ENCODE peak calls at places on chromosomes 6 and 20, in four cellular contexts. W, I, V and Z are unnamed samples.

GRCh38 chr6:148335582-148335981 is 7.1 kb upstream of the SASH1 start:
- DNase-seq in W (no peak), V (peak), I (no peak), Z (no peak)

GRCh38 chr20:17654649-17655285 is 27.3 kb downstream of the RRBP1 start:
- DNase-seq in V (peak), W (peak), I (peak), Z (no peak)

GRCh38 chr6:101605874-101606273 is 212.4 kb downstream of the GRIK2 start:
- DNase-seq in I (no peak), V (peak), W (no peak), Z (no peak)

GRCh38 chr6:63963756-63964315 is 328.2 kb downstream of the PHF3 start:
- DNase-seq in I (no peak), W (no peak), V (no peak), Z (no peak)

GRCh38 chr20:59055302-59055701 is 12.7 kb upstream of the PRELID3B start:
- DNase-seq in W (no peak), I (no peak), V (peak), Z (no peak)

GRCh38 chr6:45650527-45651135 is 272.9 kb upstream of the SUPT3H start:
- DNase-seq in V (peak), W (no peak), I (no peak), Z (no peak)

GRCh38 chr6:141050470-141050869 is 1082.3 kb upstream of the GJE1 start:
- DNase-seq in V (no peak), W (no peak), I (no peak), Z (no peak)

GRCh38 chr20:43752561-43753301 is 25.9 kb upstream of the GTSF1L start:
- DNase-seq in W (peak), I (peak), V (no peak), Z (no peak)

GRCh38 chr6:4270799-4271198 is 135.4 kb upstream of the ECI2 start:
- DNase-seq in V (no peak), W (no peak), I (no peak), Z (no peak)

GRCh38 chr20:31674895-31675827 is 37.4 kb downstream of the COX4I2 start:
- DNase-seq in V (no peak), W (peak), I (peak), Z (peak)

GRCh38 chr20:5658897-5659296 is 91.3 kb upstream of the SHLD1 start:
- DNase-seq in I (peak), V (peak), W (no peak), Z (peak)

GRCh38 chr6:2902470-2902762 is 693 bp downstream of the SERPINB9 start:
- DNase-seq in W (peak), I (no peak), V (no peak), Z (no peak)

GRCh38 chr20:49591217-49591865 is 23.4 kb upstream of the PTGIS start:
- DNase-seq in V (no peak), I (no peak), W (no peak), Z (no peak)

GRCh38 chr6:24546432-24546831 is 51.7 kb downstream of the ALDH5A1 start:
- DNase-seq in V (no peak), W (no peak), I (no peak), Z (no peak)

GRCh38 chr6:21511891-21512550 is 81.5 kb upstream of the SOX4 start:
- DNase-seq in W (no peak), I (no peak), V (no peak), Z (no peak)

GRCh38 chr20:53826597-53827291 is 233.1 kb upstream of the ZNF217 start:
- DNase-seq in W (no peak), I (no peak), V (peak), Z (no peak)

GRCh38 chr20:63505723-63506122 is 6.8 kb upstream of the EEF1A2 start:
- DNase-seq in I (no peak), W (no peak), V (no peak), Z (no peak)

GRCh38 chr20:31535298-31535697 is 21.1 kb downstream of the HM13 start:
- DNase-seq in V (no peak), I (no peak), W (no peak), Z (no peak)

GRCh38 chr20:53578492-53579222 is 15.0 kb downstream of the ZNF217 start:
- DNase-seq in I (peak), V (peak), W (no peak), Z (peak)

GRCh38 chr6:87700729-87701675 is 1.0 kb downstream of the AKIRIN2 start:
- DNase-seq in W (no peak), V (peak), I (peak), Z (no peak)

GRCh38 chr6:145823322-145823944 is 8.8 kb upstream of the FBXO30 start:
- DNase-seq in V (no peak), W (no peak), I (no peak), Z (peak)

GRCh38 chr20:54345301-54345724 is 130.1 kb upstream of the DOK5 start:
- DNase-seq in V (peak), I (no peak), W (no peak), Z (no peak)

GRCh38 chr20:18465536-18466200 is 1.2 kb downstream of the DZANK1 start:
- DNase-seq in V (no peak), W (no peak), I (no peak), Z (no peak)

GRCh38 chr6:24918641-24919403 is 16.9 kb downstream of the RIPOR2 start:
- DNase-seq in I (no peak), V (no peak), W (no peak), Z (no peak)

GRCh38 chr6:43231053-43231452 is 1.8 kb upstream of the DNPH1 start:
- DNase-seq in V (no peak), I (no peak), W (no peak), Z (no peak)

GRCh38 chr6:71289039-71289801 is 609 bp downstream of the OGFRL1 start:
- DNase-seq in I (peak), W (peak), V (peak), Z (no peak)

GRCh38 chr20:17875981-17876385 is 92.6 kb downstream of the SNX5 start:
- DNase-seq in V (no peak), I (no peak), W (no peak), Z (no peak)

GRCh38 chr6:6001443-6001842 is 5.3 kb downstream of the NRN1 start:
- DNase-seq in I (no peak), V (no peak), W (no peak), Z (no peak)

GRCh38 chr20:60750909-60751308 is 501.2 kb upstream of the CDH4 start:
- DNase-seq in W (no peak), V (no peak), I (no peak), Z (no peak)

GRCh38 chr6:18126116-18126515 is 3.6 kb upstream of the NHLRC1 start:
- DNase-seq in I (no peak), V (no peak), W (no peak), Z (no peak)

GRCh38 chr6:159268511-159268910 is 99.3 kb downstream of the FNDC1 start:
- DNase-seq in V (no peak), W (no peak), I (no peak), Z (no peak)

GRCh38 chr6:16130437-16130891 is 1.6 kb downstream of the MYLIP start:
- DNase-seq in W (no peak), I (peak), V (no peak), Z (no peak)

GRCh38 chr6:44554901-44555300 is 167.4 kb downstream of the CDC5L start:
- DNase-seq in I (no peak), W (no peak), V (no peak), Z (no peak)

GRCh38 chr20:53611449-53611894 is 17.8 kb upstream of the ZNF217 start:
- DNase-seq in I (no peak), W (no peak), V (peak), Z (no peak)

GRCh38 chr6:16944601-16945000 is 157.2 kb upstream of the STMND1 start:
- DNase-seq in W (no peak), I (no peak), V (no peak), Z (no peak)

GRCh38 chr6:40852667-40853383 is 186.2 kb downstream of the UNC5CL start:
- DNase-seq in V (no peak), W (no peak), I (no peak), Z (peak)

GRCh38 chr20:59333928-59334327 is 33.5 kb downstream of the EDN3 start:
- DNase-seq in V (no peak), I (peak), W (no peak), Z (no peak)

GRCh38 chr6:15526129-15526764 is 136.6 kb downstream of the DTNBP1 start:
- DNase-seq in I (no peak), W (peak), V (no peak), Z (no peak)

GRCh38 chr6:117191448-117191847 is 73.9 kb upstream of the VGLL2 start:
- DNase-seq in I (no peak), V (no peak), W (no peak), Z (no peak)
- H3K4me3 ChIP-seq in I (no peak), V (no peak), W (no peak), Z (no peak)

GRCh38 chr6:36443951-36444428 is 1.2 kb downstream of the KCTD20 start:
- DNase-seq in I (peak), W (no peak), V (peak), Z (peak)

GRCh38 chr6:36445651-36446050 is 2.9 kb downstream of the KCTD20 start:
- DNase-seq in V (no peak), W (no peak), I (no peak), Z (no peak)

GRCh38 chr6:36443498-36443844 is 671 bp downstream of the KCTD20 start:
- DNase-seq in W (no peak), I (no peak), V (no peak), Z (no peak)

GRCh38 chr6:36442671-36443497 is at the start of the genes KCTD20 and PXT1:
- DNase-seq in W (peak), V (peak), I (peak), Z (peak)

GRCh38 chr6:36444470-36444869 is 1.7 kb downstream of the KCTD20 start:
- DNase-seq in W (no peak), V (no peak), I (no peak), Z (no peak)
- H3K4me3 ChIP-seq in W (peak), V (peak), I (no peak), Z (peak)

GRCh38 chr20:13995086-13995665 is at the start of gene MACROD2:
- DNase-seq in I (peak), V (peak), W (peak), Z (no peak)
- H3K4me3 ChIP-seq in I (peak), V (peak), W (peak), Z (no peak)

GRCh38 chr6:1113921-1114320 is 198.0 kb upstream of the FOXQ1 start:
- DNase-seq in V (no peak), I (no peak), W (no peak), Z (no peak)

GRCh38 chr6:1110164-1110563 is 201.7 kb upstream of the FOXQ1 start:
- DNase-seq in V (peak), I (no peak), W (no peak), Z (no peak)

GRCh38 chr6:1110935-1111334 is 201.0 kb upstream of the FOXQ1 start:
- DNase-seq in I (no peak), W (no peak), V (peak), Z (no peak)

GRCh38 chr6:1109134-1109533 is 202.8 kb upstream of the FOXQ1 start:
- DNase-seq in V (no peak), W (no peak), I (no peak), Z (no peak)

GRCh38 chr6:1111361-1111760 is 200.5 kb upstream of the FOXQ1 start:
- DNase-seq in I (no peak), W (no peak), V (no peak), Z (no peak)
- H3K4me3 ChIP-seq in I (no peak), W (no peak), V (no peak), Z (no peak)

DNA sequence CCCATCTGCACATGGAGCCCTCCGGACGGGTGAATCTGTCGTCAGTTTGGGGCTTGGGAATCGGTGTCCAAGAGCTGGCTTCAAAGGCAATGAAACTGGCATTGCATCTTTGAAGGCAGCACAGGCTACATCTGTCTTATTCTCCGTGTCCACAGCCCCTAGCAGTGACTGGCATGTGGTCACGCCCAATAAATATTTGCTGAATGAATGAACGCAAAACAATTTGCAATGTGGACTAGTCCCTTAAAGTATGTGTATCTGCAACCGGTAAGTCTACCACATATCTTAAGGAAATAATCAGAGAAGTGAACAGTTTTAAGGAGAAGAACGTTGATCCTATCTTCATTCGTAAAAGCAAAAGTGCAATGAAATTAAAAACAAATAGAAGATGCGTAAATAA is 8.0 kb upstream of the PMEPA1 start:
- DNase-seq in I (no peak), W (no peak), V (peak), Z (no peak)
- H3K4me3 ChIP-seq in I (no peak), W (no peak), V (peak), Z (no peak)

DNA sequence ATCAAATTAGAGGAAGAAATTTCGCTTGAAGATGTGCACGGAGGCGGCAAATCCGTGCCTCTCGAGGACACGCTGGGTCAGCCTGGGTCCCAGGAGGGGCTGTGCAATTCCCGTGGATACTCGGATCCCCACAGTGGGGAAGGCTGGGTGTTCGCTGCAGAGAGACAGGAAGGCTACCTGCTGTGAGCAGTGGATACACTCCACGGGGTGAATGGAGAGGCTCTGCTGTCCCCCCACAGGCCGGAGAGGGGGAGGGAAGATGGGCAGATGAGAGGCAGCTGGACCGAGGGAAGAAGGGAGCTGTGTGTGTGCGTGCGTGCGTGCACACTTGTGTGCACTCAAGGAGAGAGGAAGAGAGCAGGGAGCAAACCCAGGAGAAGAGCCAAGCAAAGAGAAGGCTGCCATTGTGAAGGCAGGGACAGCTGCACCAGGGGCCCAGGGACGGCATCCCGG is 57.3 kb downstream of the SULF2 start:
- DNase-seq in W (peak), V (no peak), I (no peak), Z (no peak)
- H3K4me3 ChIP-seq in W (no peak), V (no peak), I (no peak), Z (peak)

GRCh38 chr6:29375191-29375590 is at the start of gene OR12D3:
- DNase-seq in I (no peak), V (no peak), W (no peak), Z (no peak)
- H3K4me3 ChIP-seq in I (no peak), V (no peak), W (no peak), Z (no peak)